ENCODE peak calls at places on chromosomes 5 and 9, in six cellular contexts. E is bronchial epithelial cell, I is tibial nerve, P is type B pancreatic cell, S is mucosa of descending colon, R is Peyer's patch. M is an unnamed sample.

GRCh38 chr5:61357745-61358144 is 25.7 kb downstream of the ZSWIM6 start:
- DNase-seq in E (no peak), I (no peak), P (no peak), S (no peak), R (no peak), M (no peak)

GRCh38 chr9:18629136-18629535 is 155.2 kb downstream of the ADAMTSL1 start:
- DNase-seq in E (no peak), I (no peak), P (no peak), S (no peak), R (no peak), M (no peak)

GRCh38 chr9:113578877-113579269 is 115.3 kb downstream of the RGS3 start:
- DNase-seq in E (peak; percentile 88), I (no peak), P (no peak), S (peak; percentile 70), R (peak; percentile 94), M (peak; percentile 67)

GRCh38 chr9:99720455-99721050 is 101.1 kb upstream of the NR4A3 start:
- DNase-seq in E (no peak), I (no peak), P (no peak), S (no peak), R (no peak), M (no peak)

GRCh38 chr9:17425379-17425778 is 153.5 kb upstream of the SH3GL2 start:
- DNase-seq in E (no peak), I (no peak), P (no peak), S (no peak), R (no peak), M (no peak)

GRCh38 chr9:81570083-81570482 is 119.3 kb downstream of the TLE1 start:
- DNase-seq in E (no peak), I (no peak), P (no peak), S (no peak), R (no peak), M (no peak)

GRCh38 chr9:109124089-109124488 is 4.3 kb upstream of the TMEM245 start:
- DNase-seq in E (no peak), I (no peak), P (no peak), S (no peak), R (no peak), M (no peak)

GRCh38 chr5:32540446-32540845 is 44.9 kb upstream of the SUB1 start:
- DNase-seq in E (no peak), I (no peak), P (no peak), S (no peak), R (no peak), M (no peak)

GRCh38 chr5:454936-455335 is 12.0 kb downstream of the EXOC3 start:
- DNase-seq in E (no peak), I (no peak), P (no peak), S (peak; percentile 16), R (peak; percentile 41), M (no peak)

GRCh38 chr5:137035480-137035878 is 463.6 kb downstream of the SPOCK1 start:
- DNase-seq in E (no peak), I (no peak), P (no peak), S (no peak), R (no peak), M (no peak)

GRCh38 chr5:19488786-19489185 is 499.2 kb downstream of the CDH18 start:
- DNase-seq in E (no peak), I (no peak), P (no peak), S (no peak), R (no peak), M (no peak)

GRCh38 chr5:73039082-73039481 is 81.3 kb upstream of the TMEM171 start:
- DNase-seq in E (no peak), I (no peak), P (no peak), S (no peak), R (no peak), M (no peak)

GRCh38 chr5:14397717-14398116 is 183.9 kb upstream of the OTULINL start:
- DNase-seq in E (peak; percentile 61), I (no peak), P (no peak), S (no peak), R (no peak), M (no peak)

GRCh38 chr5:149404746-149405549 is 25.9 kb upstream of the IL17B start:
- DNase-seq in E (no peak), I (no peak), P (no peak), S (no peak), R (no peak), M (no peak)

GRCh38 chr5:8525835-8526234 is 656.9 kb downstream of the MTRR start:
- DNase-seq in E (no peak), I (no peak), P (no peak), S (no peak), R (no peak), M (no peak)

GRCh38 chr9:37329576-37329975 is 92.9 kb upstream of the GRHPR start:
- DNase-seq in E (peak; percentile 37), I (no peak), P (no peak), S (no peak), R (peak; percentile 54), M (no peak)

GRCh38 chr5:112957970-112958773 is 18.4 kb upstream of the DCP2 start:
- DNase-seq in E (peak; percentile 96), I (no peak), P (no peak), S (peak; percentile 35), R (peak; percentile 64), M (peak; percentile 44)

GRCh38 chr9:128006360-128007024 is 25.7 kb upstream of the EEIG1 start:
- DNase-seq in E (peak; percentile 55), I (no peak), P (no peak), S (no peak), R (no peak), M (no peak)

GRCh38 chr5:151267481-151268275 is 14.7 kb downstream of the GM2A start:
- DNase-seq in E (no peak), I (no peak), P (no peak), S (no peak), R (no peak), M (no peak)

GRCh38 chr5:59061377-59061776 is 478.5 kb downstream of the RAB3C start:
- DNase-seq in E (peak; percentile 80), I (no peak), P (no peak), S (no peak), R (no peak), M (no peak)

GRCh38 chr9:113151696-113152630 is 1.2 kb downstream of the SLC31A2 start:
- DNase-seq in E (no peak), I (peak; percentile 14), P (no peak), S (peak; percentile 38), R (peak; percentile 56), M (no peak)

GRCh38 chr9:129070670-129071525 is 10.0 kb upstream of the DOLPP1 start:
- DNase-seq in E (no peak), I (no peak), P (no peak), S (peak; percentile 25), R (no peak), M (no peak)

GRCh38 chr9:21412109-21412508 is 3.2 kb downstream of the IFNA8 start:
- DNase-seq in E (no peak), I (no peak), P (no peak), S (no peak), R (no peak), M (no peak)

GRCh38 chr9:20990867-20991266 is 40.6 kb downstream of the HACD4 start:
- DNase-seq in E (no peak), I (peak; percentile 44), P (no peak), S (no peak), R (no peak), M (no peak)

GRCh38 chr9:32665101-32665500 is 29.6 kb upstream of the TAF1L start:
- DNase-seq in E (peak; percentile 90), I (no peak), P (no peak), S (no peak), R (no peak), M (no peak)

GRCh38 chr5:33370135-33370472 is 70.7 kb upstream of the TARS1 start:
- DNase-seq in E (peak; percentile 59), I (no peak), P (no peak), S (no peak), R (no peak), M (no peak)

GRCh38 chr9:79279356-79279755 is 292.4 kb upstream of the TLE4 start:
- DNase-seq in E (no peak), I (no peak), P (no peak), S (no peak), R (no peak), M (no peak)

GRCh38 chr9:83299556-83299955 is 236.6 kb upstream of the RASEF start:
- DNase-seq in E (peak; percentile 64), I (no peak), P (no peak), S (no peak), R (no peak), M (no peak)

DNA sequence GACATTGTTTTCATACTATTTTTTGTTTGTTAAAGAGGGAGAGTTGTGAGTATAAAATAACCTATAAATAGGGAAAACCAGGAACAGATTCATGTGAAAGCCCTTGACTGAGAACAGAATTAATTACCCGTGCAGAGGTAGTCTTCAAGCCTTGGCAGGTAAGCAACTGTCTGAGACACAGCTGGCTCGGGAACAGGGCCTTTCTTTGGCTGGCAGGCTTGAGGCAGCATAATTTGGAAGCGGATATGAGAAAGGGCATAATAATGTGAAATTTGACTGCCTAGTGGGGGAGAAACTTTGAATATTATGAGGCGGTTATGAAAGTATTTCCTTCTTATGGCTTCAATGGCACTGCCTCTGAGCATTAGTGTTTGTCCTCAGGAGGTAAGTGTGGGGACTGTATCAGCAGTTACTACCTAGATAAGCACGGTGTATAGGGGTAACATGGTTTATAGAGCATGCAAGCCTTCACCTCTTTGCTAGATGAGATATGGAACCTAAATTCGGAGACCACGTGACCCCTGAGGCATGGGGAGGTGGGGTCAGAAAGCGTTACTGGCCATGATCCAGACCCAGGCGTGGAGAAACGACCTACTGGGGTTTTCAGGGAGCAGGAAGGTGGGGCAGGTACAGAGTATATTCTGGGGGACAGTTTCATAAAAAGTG is 210.2 kb upstream of the GAS1 start:
- DNase-seq in E (peak; percentile 18), I (no peak), P (no peak), S (no peak), R (no peak), M (no peak)
- TF ChIP-seq CTCF in E (no peak), I (no peak), P (no peak), S (no peak), R (no peak), M (no peak)

GRCh38 chr5:176533894-176534611 is 3.1 kb downstream of the RNF44 start:
- DNase-seq in E (peak; percentile 42), I (no peak), P (no peak), S (peak; percentile 64), R (peak; percentile 78), M (peak; percentile 69)
- TF ChIP-seq CTCF in E (no peak), I (no peak), P (no peak), S (no peak), R (peak; percentile 8), M (no peak)

GRCh38 chr9:133347985-133348762 is at the start of the genes MED22 and RPL7A:
- DNase-seq in E (peak; percentile 91), I (peak; percentile 97), P (peak; percentile 91), S (peak; percentile 94), R (peak; percentile 98), M (peak; percentile 95)
- TF ChIP-seq CTCF in E (peak; percentile 1), I (no peak), P (no peak), S (no peak), R (peak; percentile 37), M (no peak)

GRCh38 chr9:4119778-4120554 is 179.9 kb downstream of the GLIS3 start:
- DNase-seq in E (peak; percentile 70), I (no peak), P (no peak), S (no peak), R (no peak), M (no peak)

GRCh38 chr9:4116708-4117460 is 183.0 kb downstream of the GLIS3 start:
- DNase-seq in E (peak; percentile 34), I (peak; percentile 49), P (no peak), S (no peak), R (no peak), M (no peak)

GRCh38 chr9:4118666-4119065 is 181.2 kb downstream of the GLIS3 start:
- DNase-seq in E (no peak), I (no peak), P (no peak), S (no peak), R (no peak), M (no peak)

GRCh38 chr9:4116091-4116581 is 183.7 kb downstream of the GLIS3 start:
- DNase-seq in E (no peak), I (no peak), P (no peak), S (no peak), R (no peak), M (no peak)

GRCh38 chr9:4117835-4118610 is 181.8 kb downstream of the GLIS3 start:
- DNase-seq in E (no peak), I (no peak), P (no peak), S (peak; percentile 50), R (peak; percentile 52), M (peak; percentile 38)
- TF ChIP-seq CTCF in E (peak; percentile 1), I (peak; percentile 16), P (peak; percentile 54), S (no peak), R (peak; percentile 31), M (no peak)

M was measured in colonic mucosa.